ENCODE peak calls at places on chromosomes 6 and 20, in seven cellular contexts. One of them, this sample, is unnamed.

GRCh38 chr6:128465368-128466343 is 54.7 kb downstream of the PTPRK start:
- DNase-seq in mesendoderm: no peak
- DNase-seq in mesenchymal stem cell: no peak
- DNase-seq in trophoblast cell: no peak
- DNase-seq in H1: no peak
- DNase-seq in H9: no peak
- DNase-seq in IMR-90: no peak
- DNase-seq in this sample: no peak

GRCh38 chr6:111975501-111975900 is 78.4 kb upstream of the CCN6 start:
- DNase-seq in H1: no peak
- DNase-seq in mesenchymal stem cell: no peak
- DNase-seq in H9: no peak
- DNase-seq in IMR-90: no peak
- DNase-seq in trophoblast cell: no peak
- DNase-seq in mesendoderm: no peak
- DNase-seq in this sample: no peak

GRCh38 chr20:36572701-36573102 is 695 bp upstream of the TGIF2 start:
- DNase-seq in IMR-90: peak; percentile 51
- DNase-seq in mesenchymal stem cell: peak; percentile 74
- DNase-seq in H9: peak; percentile 51
- DNase-seq in trophoblast cell: peak; percentile 45
- DNase-seq in H1: no peak
- DNase-seq in mesendoderm: peak; percentile 80
- DNase-seq in this sample: peak; percentile 39

GRCh38 chr20:36306557-36307411 is 645 bp downstream of the DLGAP4 start:
- DNase-seq in H9: no peak
- DNase-seq in H1: peak; percentile 65
- DNase-seq in trophoblast cell: no peak
- DNase-seq in IMR-90: no peak
- DNase-seq in mesenchymal stem cell: no peak
- DNase-seq in mesendoderm: no peak
- DNase-seq in this sample: no peak

GRCh38 chr6:13159295-13159694 is 169.0 kb downstream of the TBC1D7 start:
- DNase-seq in mesenchymal stem cell: no peak
- DNase-seq in IMR-90: no peak
- DNase-seq in mesendoderm: no peak
- DNase-seq in trophoblast cell: no peak
- DNase-seq in H9: no peak
- DNase-seq in H1: no peak
- DNase-seq in this sample: no peak

GRCh38 chr6:68094070-68094469 is 541.0 kb upstream of the ADGRB3 start:
- DNase-seq in H1: no peak
- DNase-seq in IMR-90: no peak
- DNase-seq in mesenchymal stem cell: no peak
- DNase-seq in mesendoderm: no peak
- DNase-seq in H9: no peak
- DNase-seq in trophoblast cell: no peak
- DNase-seq in this sample: no peak

GRCh38 chr20:37994512-37994911 is 38.7 kb downstream of the TTI1 start:
- DNase-seq in mesenchymal stem cell: peak; percentile 66
- DNase-seq in H1: no peak
- DNase-seq in trophoblast cell: peak; percentile 50
- DNase-seq in IMR-90: peak; percentile 64
- DNase-seq in H9: no peak
- DNase-seq in mesendoderm: peak; percentile 60
- DNase-seq in this sample: no peak

GRCh38 chr6:53294095-53294494 is 54.7 kb downstream of the ELOVL5 start:
- DNase-seq in trophoblast cell: no peak
- DNase-seq in H9: peak; percentile 66
- DNase-seq in H1: peak; percentile 64
- DNase-seq in IMR-90: no peak
- DNase-seq in mesendoderm: peak; percentile 68
- DNase-seq in mesenchymal stem cell: no peak
- DNase-seq in this sample: peak; percentile 14

GRCh38 chr20:61874421-61875068 is 191.1 kb downstream of the TAF4 start:
- DNase-seq in trophoblast cell: no peak
- DNase-seq in mesendoderm: peak; percentile 73
- DNase-seq in H9: peak; percentile 83
- DNase-seq in IMR-90: peak; percentile 18
- DNase-seq in H1: peak; percentile 77
- DNase-seq in mesenchymal stem cell: peak; percentile 17
- DNase-seq in this sample: peak; percentile 30

GRCh38 chr6:71482742-71483141 is 194.1 kb downstream of the OGFRL1 start:
- DNase-seq in trophoblast cell: no peak
- DNase-seq in H1: no peak
- DNase-seq in mesendoderm: no peak
- DNase-seq in mesenchymal stem cell: no peak
- DNase-seq in H9: no peak
- DNase-seq in IMR-90: no peak
- DNase-seq in this sample: no peak

GRCh38 chr6:143335865-143336264 is 114.6 kb downstream of the ADAT2 start:
- DNase-seq in H9: no peak
- DNase-seq in IMR-90: no peak
- DNase-seq in H1: no peak
- DNase-seq in mesendoderm: no peak
- DNase-seq in trophoblast cell: no peak
- DNase-seq in mesenchymal stem cell: no peak
- DNase-seq in this sample: no peak

GRCh38 chr20:62220666-62221568 is 839 bp upstream of the HRH3 start:
- DNase-seq in mesendoderm: peak; percentile 27
- DNase-seq in H9: peak; percentile 49
- DNase-seq in IMR-90: no peak
- DNase-seq in trophoblast cell: no peak
- DNase-seq in H1: peak; percentile 73
- DNase-seq in mesenchymal stem cell: no peak
- DNase-seq in this sample: no peak

GRCh38 chr6:98977606-98978292 is 30.0 kb upstream of the FBXL4 start:
- DNase-seq in IMR-90: no peak
- DNase-seq in mesenchymal stem cell: no peak
- DNase-seq in H9: no peak
- DNase-seq in H1: no peak
- DNase-seq in mesendoderm: no peak
- DNase-seq in trophoblast cell: no peak
- DNase-seq in this sample: no peak

GRCh38 chr6:104573372-104573771 is 286.3 kb downstream of the HACE1 start:
- DNase-seq in H9: no peak
- DNase-seq in mesendoderm: no peak
- DNase-seq in mesenchymal stem cell: no peak
- DNase-seq in H1: no peak
- DNase-seq in trophoblast cell: no peak
- DNase-seq in IMR-90: no peak
- DNase-seq in this sample: no peak

GRCh38 chr6:47700596-47700995 is 2.2 kb downstream of the ADGRF4 start:
- DNase-seq in mesendoderm: no peak
- DNase-seq in H1: no peak
- DNase-seq in trophoblast cell: peak; percentile 55
- DNase-seq in mesenchymal stem cell: no peak
- DNase-seq in IMR-90: no peak
- DNase-seq in H9: no peak
- DNase-seq in this sample: no peak

GRCh38 chr6:158819213-158819976 is at the start of gene EZR:
- DNase-seq in H9: peak; percentile 89
- DNase-seq in IMR-90: peak; percentile 57
- DNase-seq in H1: peak; percentile 86
- DNase-seq in trophoblast cell: peak; percentile 68
- DNase-seq in mesenchymal stem cell: peak; percentile 54
- DNase-seq in mesendoderm: peak; percentile 91
- DNase-seq in this sample: peak; percentile 67

GRCh38 chr6:138107752-138108592 is 753 bp upstream of the PERP start:
- DNase-seq in mesenchymal stem cell: no peak
- DNase-seq in trophoblast cell: peak; percentile 54
- DNase-seq in H1: no peak
- DNase-seq in H9: peak; percentile 54
- DNase-seq in mesendoderm: peak; percentile 58
- DNase-seq in IMR-90: no peak
- DNase-seq in this sample: no peak

GRCh38 chr6:132063738-132064137 is 112.6 kb upstream of the CCN2 start:
- DNase-seq in H1: no peak
- DNase-seq in mesenchymal stem cell: peak; percentile 51
- DNase-seq in IMR-90: peak; percentile 85
- DNase-seq in H9: no peak
- DNase-seq in mesendoderm: peak; percentile 20
- DNase-seq in trophoblast cell: peak; percentile 73
- DNase-seq in this sample: no peak

GRCh38 chr20:35339007-35339406 is 46.8 kb upstream of the FAM83C start:
- DNase-seq in trophoblast cell: peak; percentile 24
- DNase-seq in H1: no peak
- DNase-seq in mesendoderm: no peak
- DNase-seq in mesenchymal stem cell: peak; percentile 88
- DNase-seq in H9: no peak
- DNase-seq in IMR-90: peak; percentile 99
- DNase-seq in this sample: no peak

GRCh38 chr20:63312690-63313348 is 19.8 kb downstream of the COL20A1 start:
- DNase-seq in mesendoderm: no peak
- DNase-seq in IMR-90: peak; percentile 49
- DNase-seq in H9: no peak
- DNase-seq in mesenchymal stem cell: no peak
- DNase-seq in trophoblast cell: no peak
- DNase-seq in H1: no peak
- DNase-seq in this sample: no peak

GRCh38 chr6:104855507-104855906 is 4.2 kb downstream of the HACE1 start:
- DNase-seq in IMR-90: peak; percentile 52
- DNase-seq in H9: no peak
- DNase-seq in mesendoderm: no peak
- DNase-seq in H1: no peak
- DNase-seq in trophoblast cell: peak; percentile 6
- DNase-seq in mesenchymal stem cell: peak; percentile 40
- DNase-seq in this sample: no peak

GRCh38 chr20:18005170-18005989 is 36.6 kb downstream of the MGME1 start:
- DNase-seq in IMR-90: no peak
- DNase-seq in mesenchymal stem cell: no peak
- DNase-seq in trophoblast cell: peak; percentile 100
- DNase-seq in H1: no peak
- DNase-seq in H9: peak; percentile 47
- DNase-seq in mesendoderm: peak; percentile 75
- DNase-seq in this sample: no peak

GRCh38 chr6:53741417-53741816 is 53.4 kb upstream of the LRRC1 start:
- DNase-seq in H1: no peak
- DNase-seq in IMR-90: no peak
- DNase-seq in mesendoderm: peak; percentile 32
- DNase-seq in trophoblast cell: peak; percentile 69
- DNase-seq in mesenchymal stem cell: no peak
- DNase-seq in H9: peak; percentile 44
- DNase-seq in this sample: no peak

GRCh38 chr6:73513496-73513854 is 7.4 kb downstream of the EEF1A1 start:
- DNase-seq in trophoblast cell: peak; percentile 38
- DNase-seq in IMR-90: peak; percentile 51
- DNase-seq in H1: no peak
- DNase-seq in mesendoderm: no peak
- DNase-seq in mesenchymal stem cell: peak; percentile 48
- DNase-seq in H9: no peak
- DNase-seq in this sample: no peak

GRCh38 chr20:38225900-38226263 is 34.7 kb downstream of the KIAA1755 start:
- DNase-seq in H9: no peak
- DNase-seq in mesenchymal stem cell: no peak
- DNase-seq in H1: no peak
- DNase-seq in IMR-90: no peak
- DNase-seq in mesendoderm: no peak
- DNase-seq in trophoblast cell: no peak
- DNase-seq in this sample: no peak

GRCh38 chr6:166637001-166637400 is 9.9 kb upstream of the RPS6KA2 start:
- DNase-seq in trophoblast cell: no peak
- DNase-seq in H9: no peak
- DNase-seq in mesendoderm: no peak
- DNase-seq in mesenchymal stem cell: no peak
- DNase-seq in IMR-90: no peak
- DNase-seq in H1: no peak
- DNase-seq in this sample: no peak

GRCh38 chr6:166636191-166636938 is 9.3 kb upstream of the RPS6KA2 start:
- DNase-seq in H1: no peak
- DNase-seq in IMR-90: no peak
- DNase-seq in trophoblast cell: no peak
- DNase-seq in mesenchymal stem cell: no peak
- DNase-seq in mesendoderm: peak; percentile 67
- DNase-seq in H9: no peak
- DNase-seq in this sample: no peak

GRCh38 chr6:166635146-166635545 is 8.1 kb upstream of the RPS6KA2 start:
- DNase-seq in H9: peak; percentile 26
- DNase-seq in IMR-90: no peak
- DNase-seq in H1: no peak
- DNase-seq in trophoblast cell: no peak
- DNase-seq in mesenchymal stem cell: no peak
- DNase-seq in mesendoderm: no peak
- DNase-seq in this sample: no peak

GRCh38 chr6:166633732-166634535 is 6.9 kb upstream of the RPS6KA2 start:
- DNase-seq in IMR-90: peak; percentile 69
- DNase-seq in H1: no peak
- DNase-seq in trophoblast cell: peak; percentile 54
- DNase-seq in mesenchymal stem cell: peak; percentile 68
- DNase-seq in H9: peak; percentile 25
- DNase-seq in mesendoderm: no peak
- DNase-seq in this sample: no peak

GRCh38 chr6:166635556-166635955 is 8.5 kb upstream of the RPS6KA2 start:
- DNase-seq in trophoblast cell: no peak
- DNase-seq in mesendoderm: no peak
- DNase-seq in mesenchymal stem cell: no peak
- DNase-seq in H9: no peak
- DNase-seq in IMR-90: no peak
- DNase-seq in H1: no peak
- DNase-seq in this sample: no peak
- H3K4me2 ChIP-seq in trophoblast cell: no peak overlapping the region
- H3K4me2 ChIP-seq in mesendoderm: no peak overlapping the region
- H3K4me2 ChIP-seq in mesenchymal stem cell: no peak overlapping the region
- H3K4me2 ChIP-seq in H9: no peak overlapping the region
- H3K4me2 ChIP-seq in IMR-90: no peak overlapping the region
- H3K4me2 ChIP-seq in H1: no peak overlapping the region
- H3K4me2 ChIP-seq in this sample: no peak overlapping the region

GRCh38 chr6:69494595-69494994 is 302.2 kb downstream of the LMBRD1 start:
- DNase-seq in mesendoderm: no peak
- DNase-seq in H9: no peak
- DNase-seq in mesenchymal stem cell: no peak
- DNase-seq in IMR-90: no peak
- DNase-seq in H1: no peak
- DNase-seq in trophoblast cell: no peak
- DNase-seq in this sample: no peak
- H4K8ac ChIP-seq in mesendoderm: no peak overlapping the region
- H4K8ac ChIP-seq in H9: no peak overlapping the region
- H4K8ac ChIP-seq in mesenchymal stem cell: no peak overlapping the region
- H4K8ac ChIP-seq in IMR-90: no peak overlapping the region
- H4K8ac ChIP-seq in H1: no peak overlapping the region
- H4K8ac ChIP-seq in trophoblast cell: no peak overlapping the region
- H4K8ac ChIP-seq in this sample: no peak overlapping the region

GRCh38 chr6:11374036-11375010 is 141.9 kb upstream of the NEDD9 start:
- DNase-seq in mesenchymal stem cell: no peak
- DNase-seq in trophoblast cell: peak; percentile 46
- DNase-seq in H9: no peak
- DNase-seq in IMR-90: no peak
- DNase-seq in H1: no peak
- DNase-seq in mesendoderm: no peak
- DNase-seq in this sample: no peak
- H2BK5ac ChIP-seq in mesenchymal stem cell: no peak overlapping the region
- H2BK5ac ChIP-seq in trophoblast cell: no peak overlapping the region
- H2BK5ac ChIP-seq in H9: no peak overlapping the region
- H2BK5ac ChIP-seq in IMR-90: no peak overlapping the region
- H2BK5ac ChIP-seq in H1: no peak overlapping the region
- H2BK5ac ChIP-seq in mesendoderm: no peak overlapping the region
- H2BK5ac ChIP-seq in this sample: no peak overlapping the region

DNA sequence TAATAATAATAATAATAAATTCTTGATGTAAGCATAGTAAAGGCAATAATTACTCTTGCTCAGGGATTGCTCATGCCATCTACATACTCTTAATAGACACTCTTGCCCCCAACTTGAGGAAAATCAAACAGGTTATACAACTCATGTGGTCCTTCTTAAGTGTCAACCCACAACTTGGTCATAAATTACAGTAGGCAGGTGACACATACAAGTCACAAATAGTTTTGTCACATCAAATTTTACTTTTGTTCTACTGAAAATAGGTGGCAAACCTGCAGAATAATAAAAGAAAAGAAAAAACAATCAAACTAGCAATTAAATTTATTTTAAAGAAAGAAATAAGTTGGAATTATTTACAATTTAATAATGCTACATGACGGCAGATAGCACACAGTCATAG is 1.6 kb downstream of the ME1 start:
- DNase-seq in IMR-90: no peak
- DNase-seq in mesendoderm: no peak
- DNase-seq in mesenchymal stem cell: no peak
- DNase-seq in trophoblast cell: no peak
- DNase-seq in H9: no peak
- DNase-seq in H1: no peak
- DNase-seq in this sample: no peak
- H3K4me2 ChIP-seq in IMR-90: peak overlapping the region; percentile 100
- H3K4me2 ChIP-seq in mesendoderm: no peak overlapping the region
- H3K4me2 ChIP-seq in mesenchymal stem cell: no peak overlapping the region
- H3K4me2 ChIP-seq in trophoblast cell: no peak overlapping the region
- H3K4me2 ChIP-seq in H9: no peak overlapping the region
- H3K4me2 ChIP-seq in H1: no peak overlapping the region
- H3K4me2 ChIP-seq in this sample: no peak overlapping the region